ENCODE peak calls at places on chromosomes 1 and 21, in five cellular contexts. One of them, this sample, is unnamed.
A peak's percentile ranks its signal among the peaks of the same experiment; 100 is the strongest.

GRCh38 chr1:91781371-91781825 is 104.6 kb downstream of the TGFBR3 start:
- DNase-seq in CD8-positive, alpha-beta T cell: no peak
- DNase-seq in WTC11: no peak
- DNase-seq in neural crest cell: no peak
- DNase-seq in neural progenitor cell: no peak
- DNase-seq in this sample: no peak

GRCh38 chr21:46095106-46095719 is 2.7 kb upstream of the COL6A2 start:
- DNase-seq in CD8-positive, alpha-beta T cell: no peak
- DNase-seq in WTC11: no peak
- DNase-seq in neural crest cell: no peak
- DNase-seq in neural progenitor cell: no peak
- DNase-seq in this sample: no peak

GRCh38 chr1:236407059-236407458 is 13.0 kb downstream of the EDARADD start:
- DNase-seq in CD8-positive, alpha-beta T cell: no peak
- DNase-seq in WTC11: no peak
- DNase-seq in neural crest cell: no peak
- DNase-seq in neural progenitor cell: no peak
- DNase-seq in this sample: no peak

GRCh38 chr1:3596663-3597598 is 14.4 kb downstream of the MEGF6 start:
- DNase-seq in CD8-positive, alpha-beta T cell: no peak
- DNase-seq in WTC11: no peak
- DNase-seq in neural crest cell: no peak
- DNase-seq in neural progenitor cell: no peak
- DNase-seq in this sample: no peak

GRCh38 chr1:212482352-212483153 is 49.8 kb downstream of the NENF start:
- DNase-seq in CD8-positive, alpha-beta T cell: no peak
- DNase-seq in WTC11: no peak
- DNase-seq in neural crest cell: no peak
- DNase-seq in neural progenitor cell: no peak
- DNase-seq in this sample: no peak

GRCh38 chr1:233607252-233608119 is 6.4 kb upstream of the KCNK1 start:
- DNase-seq in CD8-positive, alpha-beta T cell: no peak
- DNase-seq in WTC11: no peak
- DNase-seq in neural crest cell: no peak
- DNase-seq in neural progenitor cell: no peak
- DNase-seq in this sample: no peak

GRCh38 chr1:203306970-203307541 is 1.7 kb downstream of the BTG2 start:
- DNase-seq in CD8-positive, alpha-beta T cell: peak; percentile 55
- DNase-seq in WTC11: peak; percentile 37
- DNase-seq in neural crest cell: no peak
- DNase-seq in neural progenitor cell: peak; percentile 26
- DNase-seq in this sample: no peak

GRCh38 chr21:42518216-42518615 is 4.6 kb downstream of the SLC37A1 start:
- DNase-seq in CD8-positive, alpha-beta T cell: no peak
- DNase-seq in WTC11: no peak
- DNase-seq in neural crest cell: no peak
- DNase-seq in neural progenitor cell: no peak
- DNase-seq in this sample: no peak

GRCh38 chr1:218557731-218558130 is 212.6 kb downstream of the TGFB2 start:
- DNase-seq in CD8-positive, alpha-beta T cell: no peak
- DNase-seq in WTC11: no peak
- DNase-seq in neural crest cell: no peak
- DNase-seq in neural progenitor cell: no peak
- DNase-seq in this sample: no peak

GRCh38 chr1:151047925-151048644 is 534 bp downstream of the C1orf56 start:
- DNase-seq in CD8-positive, alpha-beta T cell: peak; percentile 70
- DNase-seq in WTC11: peak; percentile 76
- DNase-seq in neural crest cell: peak; percentile 64
- DNase-seq in neural progenitor cell: peak; percentile 80
- DNase-seq in this sample: peak; percentile 47

GRCh38 chr21:29233611-29234540 is 64.8 kb upstream of the BACH1 start:
- DNase-seq in CD8-positive, alpha-beta T cell: no peak
- DNase-seq in WTC11: no peak
- DNase-seq in neural crest cell: no peak
- DNase-seq in neural progenitor cell: peak; percentile 26
- DNase-seq in this sample: no peak

GRCh38 chr1:235329139-235329808 is 904 bp downstream of the GGPS1 start:
- DNase-seq in CD8-positive, alpha-beta T cell: peak; percentile 56
- DNase-seq in WTC11: peak; percentile 21
- DNase-seq in neural crest cell: peak; percentile 26
- DNase-seq in neural progenitor cell: peak; percentile 70
- DNase-seq in this sample: peak; percentile 14

GRCh38 chr1:21816602-21817302 is 4.7 kb downstream of the LDLRAD2 start:
- DNase-seq in CD8-positive, alpha-beta T cell: no peak
- DNase-seq in WTC11: no peak
- DNase-seq in neural crest cell: no peak
- DNase-seq in neural progenitor cell: no peak
- DNase-seq in this sample: no peak

GRCh38 chr1:233326995-233327937 is at the start of gene MAP3K21:
- DNase-seq in CD8-positive, alpha-beta T cell: peak; percentile 86
- DNase-seq in WTC11: peak; percentile 98
- DNase-seq in neural crest cell: no peak
- DNase-seq in neural progenitor cell: peak; percentile 89
- DNase-seq in this sample: peak; percentile 88

GRCh38 chr1:206005761-206006160 is 2.6 kb upstream of the RAB7B start:
- DNase-seq in CD8-positive, alpha-beta T cell: no peak
- DNase-seq in WTC11: no peak
- DNase-seq in neural crest cell: no peak
- DNase-seq in neural progenitor cell: no peak
- DNase-seq in this sample: no peak

GRCh38 chr1:99707535-99708142 is 58.8 kb downstream of the FRRS1 start:
- DNase-seq in CD8-positive, alpha-beta T cell: peak; percentile 26
- DNase-seq in WTC11: peak; percentile 73
- DNase-seq in neural crest cell: peak; percentile 73
- DNase-seq in neural progenitor cell: peak; percentile 77
- DNase-seq in this sample: peak; percentile 58

GRCh38 chr21:44845418-44846200 is 27.7 kb upstream of the SUMO3 start:
- DNase-seq in CD8-positive, alpha-beta T cell: peak; percentile 44
- DNase-seq in WTC11: peak; percentile 83
- DNase-seq in neural crest cell: peak; percentile 58
- DNase-seq in neural progenitor cell: peak; percentile 88
- DNase-seq in this sample: peak; percentile 44
- TF ChIP-seq CTCF in CD8-positive, alpha-beta T cell: no peak
- TF ChIP-seq CTCF in WTC11: no peak
- TF ChIP-seq CTCF in neural crest cell: peak; percentile 48
- TF ChIP-seq CTCF in neural progenitor cell: peak; percentile 52
- TF ChIP-seq CTCF in this sample: peak; percentile 54

DNA sequence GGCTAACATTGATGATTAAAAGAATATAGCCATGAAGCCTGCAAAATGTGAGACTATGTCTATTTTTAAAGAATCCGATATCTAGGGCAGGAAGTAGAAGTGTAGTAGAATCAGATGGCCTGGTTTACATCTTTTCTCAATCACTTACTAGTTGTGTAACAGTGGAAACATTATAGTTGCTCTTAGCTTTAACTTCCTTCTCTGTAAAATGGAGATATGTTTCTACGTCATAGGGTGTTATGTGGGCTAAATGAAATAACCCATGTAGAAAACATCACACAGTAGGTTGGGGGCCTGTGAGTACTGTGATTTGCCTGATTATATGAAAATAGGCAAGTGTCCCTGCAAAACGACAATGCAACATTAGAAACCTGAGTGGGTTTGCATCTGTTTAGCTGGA is 4.4 kb upstream of the IGFN1 start:
- DNase-seq in CD8-positive, alpha-beta T cell: no peak
- DNase-seq in WTC11: no peak
- DNase-seq in neural crest cell: no peak
- DNase-seq in neural progenitor cell: no peak
- DNase-seq in this sample: no peak
- TF ChIP-seq CTCF in CD8-positive, alpha-beta T cell: no peak
- TF ChIP-seq CTCF in WTC11: no peak
- TF ChIP-seq CTCF in neural crest cell: no peak
- TF ChIP-seq CTCF in neural progenitor cell: no peak
- TF ChIP-seq CTCF in this sample: no peak

GRCh38 chr21:24658926-24659325 is 948.4 kb downstream of the MRPL39 start:
- DNase-seq in CD8-positive, alpha-beta T cell: no peak
- DNase-seq in WTC11: no peak
- DNase-seq in neural crest cell: no peak
- DNase-seq in neural progenitor cell: no peak
- DNase-seq in this sample: no peak

GRCh38 chr21:24658016-24658415 is 949.3 kb downstream of the MRPL39 start:
- DNase-seq in CD8-positive, alpha-beta T cell: no peak
- DNase-seq in WTC11: no peak
- DNase-seq in neural crest cell: no peak
- DNase-seq in neural progenitor cell: no peak
- DNase-seq in this sample: no peak
- TF ChIP-seq CTCF in CD8-positive, alpha-beta T cell: no peak
- TF ChIP-seq CTCF in WTC11: no peak
- TF ChIP-seq CTCF in neural crest cell: no peak
- TF ChIP-seq CTCF in neural progenitor cell: no peak
- TF ChIP-seq CTCF in this sample: no peak

GRCh38 chr1:44819594-44820327 is 11.4 kb downstream of the BTBD19 start:
- DNase-seq in CD8-positive, alpha-beta T cell: peak; percentile 79
- DNase-seq in WTC11: peak; percentile 83
- DNase-seq in neural crest cell: peak; percentile 72
- DNase-seq in neural progenitor cell: peak; percentile 93
- DNase-seq in this sample: peak; percentile 56
- TF ChIP-seq CTCF in CD8-positive, alpha-beta T cell: no peak
- TF ChIP-seq CTCF in WTC11: no peak
- TF ChIP-seq CTCF in neural crest cell: peak; percentile 22
- TF ChIP-seq CTCF in neural progenitor cell: peak; percentile 22
- TF ChIP-seq CTCF in this sample: no peak

GRCh38 chr1:215287362-215287761 is 204.8 kb downstream of the KCNK2 start:
- DNase-seq in CD8-positive, alpha-beta T cell: no peak
- DNase-seq in WTC11: no peak
- DNase-seq in neural crest cell: no peak
- DNase-seq in neural progenitor cell: no peak
- DNase-seq in this sample: no peak

GRCh38 chr1:215290018-215290417 is 207.5 kb downstream of the KCNK2 start:
- DNase-seq in CD8-positive, alpha-beta T cell: no peak
- DNase-seq in WTC11: no peak
- DNase-seq in neural crest cell: no peak
- DNase-seq in neural progenitor cell: no peak
- DNase-seq in this sample: no peak

DNA sequence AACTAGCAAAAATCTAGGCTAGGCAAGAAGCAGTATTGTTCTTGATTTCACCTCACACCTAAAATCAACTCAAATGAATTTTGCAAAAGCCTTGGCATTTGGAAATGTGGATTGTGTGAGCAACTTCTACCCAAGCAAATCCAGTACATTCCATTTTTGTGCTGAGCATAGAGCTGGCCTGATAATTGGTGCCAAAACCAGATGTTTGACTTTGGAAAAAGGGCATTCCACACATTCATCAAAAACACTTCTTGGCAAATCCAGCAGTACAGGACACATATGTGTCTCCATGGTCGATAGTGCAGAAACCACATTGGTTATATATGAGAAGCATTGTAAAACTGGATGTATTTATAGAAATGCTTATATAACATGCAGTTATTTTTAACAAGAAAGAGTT is 210.4 kb downstream of the KCNK2 start:
- DNase-seq in CD8-positive, alpha-beta T cell: no peak
- DNase-seq in WTC11: no peak
- DNase-seq in neural crest cell: no peak
- DNase-seq in neural progenitor cell: no peak
- DNase-seq in this sample: no peak
- TF ChIP-seq CTCF in CD8-positive, alpha-beta T cell: no peak
- TF ChIP-seq CTCF in WTC11: no peak
- TF ChIP-seq CTCF in neural crest cell: no peak
- TF ChIP-seq CTCF in neural progenitor cell: no peak
- TF ChIP-seq CTCF in this sample: no peak

DNA sequence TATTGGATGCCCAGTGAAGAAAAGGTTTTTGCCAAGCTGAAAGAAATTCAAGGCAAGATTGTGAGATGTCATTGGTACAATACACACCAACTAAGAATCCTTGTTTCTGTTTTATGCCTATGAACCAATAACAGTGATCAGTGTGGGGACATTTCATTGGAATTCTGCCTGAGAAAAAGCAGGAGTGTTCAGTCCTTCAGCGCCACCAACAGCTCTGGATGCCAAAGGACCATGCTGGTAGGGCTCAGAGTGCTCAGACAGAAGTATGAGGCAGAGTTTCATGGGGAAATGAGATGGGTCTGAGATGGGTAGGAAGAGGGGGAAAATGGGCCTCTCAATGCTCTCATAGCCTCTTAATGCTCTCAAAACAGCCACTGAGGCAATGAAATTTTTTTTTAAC is 56.5 kb downstream of the GABPA start:
- DNase-seq in CD8-positive, alpha-beta T cell: no peak
- DNase-seq in WTC11: no peak
- DNase-seq in neural crest cell: no peak
- DNase-seq in neural progenitor cell: no peak
- DNase-seq in this sample: no peak
- TF ChIP-seq CTCF in CD8-positive, alpha-beta T cell: no peak
- TF ChIP-seq CTCF in WTC11: no peak
- TF ChIP-seq CTCF in neural crest cell: no peak
- TF ChIP-seq CTCF in neural progenitor cell: no peak
- TF ChIP-seq CTCF in this sample: no peak

DNA sequence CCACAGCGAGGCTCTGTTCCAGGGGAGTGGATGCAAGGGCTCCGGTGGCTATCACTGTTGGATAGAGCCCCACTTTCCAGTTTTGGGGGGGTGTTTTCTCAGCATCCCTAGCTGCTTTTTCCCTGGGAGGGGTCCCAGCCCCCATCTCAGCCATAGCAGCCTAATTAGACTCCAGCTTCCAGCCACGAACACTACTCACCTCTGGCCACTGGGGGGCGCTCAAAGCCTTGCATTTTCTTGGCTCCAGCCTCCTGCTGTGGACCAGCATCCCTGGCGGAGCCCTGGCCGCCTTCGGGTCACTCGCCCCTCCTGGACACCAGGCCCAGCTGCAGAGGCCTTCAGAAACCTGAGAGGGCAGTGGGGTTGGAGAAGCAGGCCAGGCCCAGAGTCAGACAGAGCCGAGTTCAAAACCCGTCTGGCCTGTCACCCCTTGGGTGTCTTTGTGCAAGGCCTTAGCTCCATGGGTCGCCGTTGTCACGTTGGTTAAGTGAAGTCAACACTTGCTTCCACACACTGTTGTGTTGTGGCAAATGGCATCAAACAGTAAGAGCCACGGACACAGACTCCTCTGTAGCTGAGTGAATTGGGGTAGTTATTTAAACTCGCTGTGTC is 93.5 kb upstream of the ACTL8 start:
- DNase-seq in CD8-positive, alpha-beta T cell: peak; percentile 39
- DNase-seq in WTC11: peak; percentile 88
- DNase-seq in neural crest cell: peak; percentile 87
- DNase-seq in neural progenitor cell: peak; percentile 90
- DNase-seq in this sample: peak; percentile 80
- TF ChIP-seq CTCF in CD8-positive, alpha-beta T cell: peak; percentile 84
- TF ChIP-seq CTCF in WTC11: peak; percentile 97
- TF ChIP-seq CTCF in neural crest cell: peak; percentile 89
- TF ChIP-seq CTCF in neural progenitor cell: peak; percentile 98
- TF ChIP-seq CTCF in this sample: peak; percentile 85

DNA sequence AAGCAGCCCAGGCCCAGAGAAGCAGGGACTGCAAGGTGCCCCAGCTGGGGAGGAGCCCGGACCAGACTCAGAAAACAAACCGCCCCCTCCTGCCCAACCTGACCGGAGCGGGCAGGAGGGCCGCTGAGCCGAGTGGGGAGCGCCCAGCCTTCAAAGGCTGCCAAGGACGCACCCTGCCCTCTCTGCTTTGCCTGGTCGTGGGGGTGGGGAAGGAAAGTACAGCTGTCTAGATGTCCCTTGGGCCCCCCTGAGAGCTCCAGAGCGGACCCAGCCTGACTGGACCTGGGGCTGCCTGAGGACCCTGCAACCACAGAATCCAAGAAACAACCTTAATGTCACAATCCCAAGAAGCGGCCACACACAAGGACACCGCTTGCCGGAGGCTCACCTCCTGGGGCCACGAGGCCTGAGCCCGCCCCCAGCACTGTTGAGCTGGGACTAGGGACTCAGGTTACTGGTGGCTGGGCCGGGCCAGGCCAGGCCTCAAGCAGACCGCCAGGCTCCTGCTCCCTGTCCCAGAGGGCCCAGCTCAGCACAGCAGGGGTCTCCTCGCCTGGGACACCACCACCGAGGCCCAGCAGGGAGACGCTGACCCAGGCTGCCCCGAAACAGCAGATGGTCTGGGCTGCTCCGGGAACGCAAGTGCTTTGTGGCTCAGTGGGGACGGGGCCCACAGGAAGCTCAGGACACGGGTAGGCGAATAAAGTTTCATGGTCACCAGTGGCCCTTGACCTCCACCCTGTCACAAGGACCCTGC is 1.4 kb downstream of the DVL1 start:
- DNase-seq in CD8-positive, alpha-beta T cell: no peak
- DNase-seq in WTC11: peak; percentile 63
- DNase-seq in neural crest cell: no peak
- DNase-seq in neural progenitor cell: peak; percentile 81
- DNase-seq in this sample: no peak
- TF ChIP-seq CTCF in CD8-positive, alpha-beta T cell: no peak
- TF ChIP-seq CTCF in WTC11: no peak
- TF ChIP-seq CTCF in neural crest cell: no peak
- TF ChIP-seq CTCF in neural progenitor cell: no peak
- TF ChIP-seq CTCF in this sample: no peak

This sample was measured in progenitor cell of endocrine pancreas.